ENCODE peak calls at places on chromosomes 3 and 15, in ten cellular contexts. Y, X, E, T, B, S, U, R, W and A are unnamed samples.
A peak's percentile ranks its signal among the peaks of the same experiment; 100 is the strongest.

GRCh38 chr15:64911317-64912186 is at the start of gene ANKDD1A:
- DNase-seq in S (no peak), W (peak; percentile 73), R (no peak), X (no peak), E (no peak), B (peak; percentile 63), U (peak; percentile 83), T (peak; percentile 80), Y (no peak), A (no peak)

GRCh38 chr3:20051123-20051806 is 11.0 kb downstream of the KAT2B start:
- DNase-seq in R (no peak), X (no peak), B (no peak), W (no peak), S (no peak), E (no peak), T (no peak), Y (no peak), U (no peak), A (no peak)

GRCh38 chr3:179464296-179465092 is 13.2 kb upstream of the GNB4 start:
- DNase-seq in B (no peak), X (no peak), E (no peak), W (no peak), Y (no peak), T (no peak), S (no peak), U (no peak), R (no peak), A (no peak)

GRCh38 chr3:185362850-185363661 is at the start of gene MAP3K13:
- DNase-seq in U (peak; percentile 78), R (peak; percentile 78), X (peak; percentile 21), T (peak; percentile 78), W (peak; percentile 72), E (peak; percentile 40), S (no peak), B (peak; percentile 97), Y (peak; percentile 94), A (peak; percentile 95)

GRCh38 chr15:65906396-65906795 is 37.1 kb downstream of the RAB11A start:
- DNase-seq in T (no peak), X (no peak), E (no peak), R (no peak), U (no peak), B (peak; percentile 58), W (no peak), S (no peak), Y (no peak), A (no peak)

GRCh38 chr15:77025471-77025901 is 30.6 kb downstream of the PSTPIP1 start:
- DNase-seq in E (peak; percentile 14), W (no peak), T (no peak), U (peak; percentile 37), Y (no peak), S (no peak), B (no peak), R (no peak), X (no peak), A (no peak)

GRCh38 chr15:87792250-87793030 is 464.1 kb downstream of the NTRK3 start:
- DNase-seq in W (no peak), X (no peak), U (no peak), B (no peak), R (no peak), Y (no peak), S (no peak), E (no peak), T (no peak), A (no peak)

GRCh38 chr3:112974894-112975293 is at the start of gene CD200R1:
- DNase-seq in E (no peak), U (no peak), Y (no peak), R (no peak), B (no peak), S (no peak), X (no peak), T (no peak), W (no peak), A (no peak)

GRCh38 chr15:60346653-60347052 is 51.1 kb downstream of the ANXA2 start:
- DNase-seq in U (no peak), E (no peak), R (no peak), W (no peak), X (no peak), T (no peak), S (no peak), Y (no peak), B (no peak), A (no peak)

GRCh38 chr3:62161306-62161705 is 212.0 kb downstream of the FEZF2 start:
- DNase-seq in R (no peak), X (no peak), U (no peak), W (no peak), S (no peak), Y (peak; percentile 59), T (no peak), E (no peak), B (no peak), A (no peak)

GRCh38 chr3:186108106-186108940 is 566 bp downstream of the ETV5 start:
- DNase-seq in E (peak; percentile 26), U (peak; percentile 71), B (peak; percentile 56), X (no peak), T (peak; percentile 78), W (no peak), S (no peak), Y (peak; percentile 45), R (no peak), A (no peak)

GRCh38 chr3:50351318-50351687 is 641 bp downstream of the CYB561D2 start:
- DNase-seq in S (no peak), W (no peak), E (no peak), B (no peak), R (no peak), U (no peak), T (no peak), Y (no peak), X (no peak), A (no peak)

GRCh38 chr3:113221703-113222257 is 10.4 kb downstream of the BOC start:
- DNase-seq in R (no peak), X (no peak), W (no peak), E (no peak), B (no peak), Y (no peak), S (no peak), U (no peak), T (no peak), A (no peak)

GRCh38 chr3:58640700-58641372 is 25.7 kb downstream of the FAM3D start:
- DNase-seq in W (peak; percentile 81), X (no peak), S (peak; percentile 20), R (peak; percentile 23), T (peak; percentile 88), U (peak; percentile 84), Y (peak; percentile 59), E (peak; percentile 29), B (peak; percentile 92), A (no peak)

GRCh38 chr3:195754141-195754540 is 33.4 kb downstream of the MUC20 start:
- DNase-seq in W (no peak), E (no peak), X (no peak), U (no peak), R (no peak), T (no peak), B (no peak), S (no peak), Y (no peak), A (no peak)

GRCh38 chr3:70061111-70061510 is 61.6 kb downstream of the SAMMSON start:
- DNase-seq in T (no peak), W (no peak), B (no peak), Y (no peak), S (no peak), R (no peak), U (no peak), E (no peak), X (no peak), A (no peak)

GRCh38 chr3:78204977-78205376 is 1165.1 kb downstream of the ROBO2 start:
- DNase-seq in W (no peak), X (no peak), B (peak; percentile 82), R (peak; percentile 9), T (no peak), S (no peak), U (no peak), E (no peak), Y (peak; percentile 83), A (peak; percentile 14)

GRCh38 chr15:37743826-37744225 is 190.6 kb upstream of the TMCO5A start:
- DNase-seq in U (no peak), R (no peak), T (no peak), E (no peak), Y (no peak), W (no peak), S (no peak), X (no peak), B (no peak), A (no peak)

GRCh38 chr3:177802151-177802900 is 605.0 kb upstream of the TBL1XR1 start:
- DNase-seq in E (no peak), W (no peak), U (no peak), B (peak; percentile 65), T (no peak), Y (peak; percentile 77), S (no peak), R (no peak), X (no peak), A (no peak)

GRCh38 chr3:58998476-58999117 is 51.2 kb downstream of the CFAP20DC start:
- DNase-seq in W (no peak), R (peak; percentile 85), T (no peak), X (no peak), U (no peak), S (peak; percentile 71), B (peak; percentile 98), Y (peak; percentile 95), E (no peak), A (peak; percentile 94)

GRCh38 chr3:127485396-127486170 is 105.0 kb downstream of the TPRA1 start:
- DNase-seq in S (no peak), R (no peak), X (no peak), T (peak; percentile 40), Y (no peak), U (no peak), W (no peak), B (no peak), E (no peak), A (no peak)
- TF ChIP-seq CTCF in S (no peak), R (no peak), X (no peak), T (no peak), Y (no peak), U (no peak), W (no peak), B (no peak), E (no peak), A (no peak)

GRCh38 chr3:138560501-138560900 is 33.6 kb downstream of the CEP70 start:
- DNase-seq in R (no peak), B (no peak), X (no peak), E (no peak), T (no peak), U (no peak), Y (no peak), W (no peak), S (no peak), A (no peak)

GRCh38 chr3:138559134-138559533 is 34.9 kb downstream of the CEP70 start:
- DNase-seq in Y (no peak), X (no peak), R (no peak), B (no peak), T (no peak), E (no peak), W (no peak), S (no peak), U (no peak), A (no peak)
- H3K36me3 ChIP-seq in Y (no peaks in the 10 kb centered on the region), X (peaks cover 67% of the 10 kb centered on the region), R (no peaks in the 10 kb centered on the region), B (peaks cover 10% of the 10 kb centered on the region), T (no peaks in the 10 kb centered on the region), E (peaks cover 3% of the 10 kb centered on the region), W (peaks cover 28% of the 10 kb centered on the region), S (no peaks in the 10 kb centered on the region), U (peaks cover 28% of the 10 kb centered on the region), A (no peaks in the 10 kb centered on the region)

GRCh38 chr3:46811615-46812236 is 51.5 kb downstream of the MYL3 start:
- DNase-seq in W (no peak), T (peak; percentile 66), E (no peak), R (no peak), Y (no peak), S (no peak), X (no peak), U (no peak), B (no peak), A (no peak)
- H3K4me3 ChIP-seq in W (peak overlapping the region; percentile 46), T (peak overlapping the region; percentile 44), E (peak overlapping the region; percentile 41), R (no peak overlapping the region), Y (no peak overlapping the region), S (peak overlapping the region; percentile 50), X (peak overlapping the region; percentile 21), U (no peak overlapping the region), B (no peak overlapping the region), A (peak overlapping the region; percentile 26)

GRCh38 chr3:142019794-142020320 is 129.5 kb downstream of the TFDP2 start:
- DNase-seq in W (no peak), S (no peak), U (no peak), X (no peak), B (no peak), R (no peak), T (no peak), E (no peak), Y (peak; percentile 22), A (no peak)
- TF ChIP-seq CTCF in W (no peak), S (no peak), U (no peak), X (no peak), B (no peak), R (no peak), T (no peak), E (no peak), Y (no peak), A (no peak)